ENCODE peak calls at places on chromosomes 1 and 21, in seven cellular contexts. B is HCT116, U is GM12865, I is left ventricle myocardium inferior, D is HL-60, T is bronchial epithelial cell, L is uterus. Y is an unnamed sample.

GRCh38 chr1:208110296-208110695 is 133.9 kb downstream of the PLXNA2 start:
- DNase-seq in U (no peak), I (no peak), D (no peak), T (no peak), B (no peak), L (no peak), Y (no peak)

GRCh38 chr1:79006564-79006963 is at the start of gene ADGRL4:
- DNase-seq in U (no peak), T (no peak), B (no peak), L (peak), I (peak), D (no peak), Y (no peak)

GRCh38 chr1:218499021-218499691 is 154.0 kb downstream of the TGFB2 start:
- DNase-seq in D (no peak), I (no peak), U (no peak), T (peak), B (no peak), L (no peak), Y (no peak)

GRCh38 chr1:151946366-151946764 is 37.1 kb upstream of the THEM4 start:
- DNase-seq in I (no peak), T (peak), U (no peak), D (no peak), L (no peak), B (no peak), Y (peak)

GRCh38 chr1:203649551-203650011 is 22.9 kb downstream of the ATP2B4 start:
- DNase-seq in D (no peak), I (no peak), U (peak), L (no peak), B (no peak), T (peak), Y (peak)

GRCh38 chr1:26127235-26128163 is 15.9 kb downstream of the PDIK1L start:
- DNase-seq in L (no peak), I (no peak), D (peak), T (peak), U (no peak), B (no peak), Y (no peak)

GRCh38 chr1:226002667-226003501 is 3.7 kb upstream of the SDE2 start:
- DNase-seq in B (peak), L (peak), D (peak), T (peak), U (peak), I (peak), Y (peak)

GRCh38 chr1:910881-911721 is 12.6 kb upstream of the SAMD11 start:
- DNase-seq in D (no peak), U (no peak), T (no peak), I (no peak), B (no peak), L (peak), Y (peak)

GRCh38 chr1:64343105-64343960 is 126.6 kb upstream of the CACHD1 start:
- DNase-seq in U (no peak), I (no peak), B (peak), T (peak), L (no peak), D (no peak), Y (no peak)

GRCh38 chr1:22906968-22907367 is 65.7 kb downstream of the LACTBL1 start:
- DNase-seq in D (no peak), B (no peak), I (no peak), U (no peak), L (no peak), T (no peak), Y (no peak)

DNA sequence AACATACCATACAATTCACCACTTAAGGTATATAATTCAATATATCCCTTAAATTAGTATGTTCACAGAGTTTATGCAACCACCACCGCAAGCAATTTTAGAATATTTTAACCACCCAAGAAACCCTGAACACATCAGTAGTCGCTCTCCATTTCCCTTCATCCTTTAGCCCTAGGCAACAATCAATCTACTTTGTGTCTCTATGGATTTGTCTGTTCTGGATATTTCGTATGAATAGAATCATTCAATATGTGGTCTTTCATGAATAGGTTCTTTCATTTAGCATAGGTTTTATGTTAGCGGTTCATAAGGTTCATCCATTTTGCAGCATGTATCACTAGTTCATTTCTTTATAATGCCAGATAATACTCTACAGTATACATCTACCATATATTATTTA is 4.2 kb upstream of the DPT start:
- DNase-seq in D (no peak), T (no peak), I (no peak), B (no peak), L (no peak), U (no peak), Y (no peak)
- TF ChIP-seq CTCF in D (no peak), T (no peak), I (no peak), B (no peak), L (no peak), U (no peak), Y (no peak)

DNA sequence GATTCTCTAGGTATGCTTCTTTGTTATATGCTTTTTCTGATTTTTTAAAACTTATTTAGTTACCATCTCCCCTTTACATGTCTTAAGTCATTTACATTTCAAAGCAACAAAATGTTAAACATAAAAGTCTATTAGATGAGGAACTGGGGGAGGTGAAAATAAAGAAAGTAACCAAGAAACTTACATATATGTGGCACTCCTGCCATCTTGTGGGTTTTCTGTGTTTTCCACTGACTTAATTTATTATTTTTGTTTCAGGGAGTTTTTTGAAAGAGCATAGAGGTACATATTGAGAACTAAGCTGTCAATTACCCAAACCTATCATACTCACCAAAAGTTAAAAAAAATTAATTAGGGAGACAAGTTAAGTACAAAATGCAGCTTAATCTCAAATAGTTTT is 1531.1 kb downstream of the MRPL39 start:
- DNase-seq in L (no peak), I (no peak), U (no peak), B (no peak), D (no peak), T (no peak), Y (no peak)
- TF ChIP-seq CTCF in L (no peak), I (no peak), U (no peak), B (no peak), D (no peak), T (no peak), Y (no peak)

GRCh38 chr1:54767526-54767925 is 3.2 kb upstream of the PARS2 start:
- DNase-seq in D (no peak), B (no peak), T (no peak), L (no peak), U (no peak), I (no peak), Y (no peak)

GRCh38 chr1:54764132-54764921 is at the start of gene PARS2:
- DNase-seq in D (peak), U (peak), T (peak), L (peak), B (peak), I (peak), Y (peak)

GRCh38 chr1:54764922-54765561 is 719 bp upstream of the PARS2 start:
- DNase-seq in U (no peak), D (no peak), T (no peak), B (no peak), I (no peak), L (no peak), Y (no peak)

GRCh38 chr1:54766726-54767125 is 2.4 kb upstream of the PARS2 start:
- DNase-seq in B (no peak), I (no peak), U (no peak), T (no peak), L (no peak), D (no peak), Y (no peak)

DNA sequence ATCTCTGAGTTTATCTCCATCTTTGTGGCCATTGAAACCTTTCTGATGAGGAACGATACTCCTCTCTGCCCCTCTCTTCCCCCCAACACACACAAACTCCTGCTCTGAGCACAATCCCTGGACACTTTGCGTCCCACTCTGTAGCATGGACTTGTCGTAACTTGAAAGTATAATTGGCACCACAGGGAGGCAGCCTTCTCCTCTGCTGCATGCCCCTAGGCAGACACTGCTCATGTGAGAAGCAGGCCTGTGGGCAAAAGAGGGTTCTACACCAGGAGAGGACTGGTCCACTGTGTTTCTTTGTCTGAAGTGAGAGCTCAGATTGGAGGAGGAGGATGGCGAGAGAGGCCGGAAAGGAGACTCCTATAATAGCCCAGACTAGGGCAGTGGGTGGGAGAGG is 3.8 kb upstream of the PARS2 start:
- DNase-seq in I (no peak), L (no peak), T (peak), D (no peak), U (peak), B (no peak), Y (peak)
- TF ChIP-seq CTCF in I (no peak), L (no peak), T (peak), D (no peak), U (no peak), B (peak), Y (no peak)

GRCh38 chr1:103348136-103348535 is 177.4 kb upstream of the RNPC3 start:
- DNase-seq in I (no peak), B (no peak), U (no peak), T (no peak), D (no peak), L (no peak), Y (no peak)
- TF ChIP-seq CTCF in I (no peak), B (no peak), U (no peak), T (no peak), D (no peak), L (no peak), Y (no peak)

DNA sequence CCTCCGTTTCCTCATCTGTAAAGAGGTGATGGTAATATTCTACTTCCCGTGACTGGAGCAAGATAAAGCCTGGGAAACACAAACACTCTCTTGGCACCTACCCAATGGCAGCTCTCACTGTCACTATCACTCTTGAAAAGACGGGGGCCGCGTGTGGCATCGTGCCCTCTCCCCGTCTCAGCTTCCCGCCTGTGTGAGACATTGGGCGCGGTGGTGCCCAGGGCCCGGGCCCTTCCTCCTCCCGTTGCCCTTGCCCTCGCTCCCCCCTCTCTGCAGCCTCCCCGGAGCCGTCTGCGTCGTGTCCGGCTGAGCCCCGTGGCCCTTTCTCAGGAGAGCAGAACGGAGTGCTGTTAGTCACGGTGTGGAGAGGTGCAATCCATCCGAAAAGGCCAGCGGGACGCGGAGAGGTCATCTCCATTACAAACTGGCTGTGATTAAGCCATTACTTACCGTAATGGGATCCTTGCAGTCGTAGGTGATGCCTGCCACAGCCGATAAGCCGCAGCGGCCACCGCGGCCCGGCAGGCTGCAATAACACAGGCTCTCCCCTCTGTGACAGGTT is 156.4 kb upstream of the ZC3H12A start:
- DNase-seq in B (no peak), U (no peak), L (no peak), D (no peak), I (no peak), T (no peak), Y (no peak)
- TF ChIP-seq CTCF in B (no peak), U (no peak), L (no peak), D (no peak), I (no peak), T (no peak), Y (no peak)

GRCh38 chr21:36170823-36171222 is 14.2 kb downstream of the DOP1B start:
- DNase-seq in B (no peak), L (no peak), T (no peak), I (no peak), U (no peak), D (no peak), Y (no peak)

GRCh38 chr21:36171327-36171726 is 14.7 kb downstream of the DOP1B start:
- DNase-seq in B (no peak), D (no peak), I (no peak), T (no peak), U (no peak), L (no peak), Y (no peak)

GRCh38 chr21:36169465-36170128 is 13.0 kb downstream of the DOP1B start:
- DNase-seq in I (peak), T (no peak), D (peak), L (no peak), B (no peak), U (no peak), Y (peak)

GRCh38 chr21:36175771-36176565 is 19.3 kb downstream of the DOP1B start:
- DNase-seq in T (no peak), I (no peak), D (no peak), U (no peak), L (no peak), B (no peak), Y (peak)

DNA sequence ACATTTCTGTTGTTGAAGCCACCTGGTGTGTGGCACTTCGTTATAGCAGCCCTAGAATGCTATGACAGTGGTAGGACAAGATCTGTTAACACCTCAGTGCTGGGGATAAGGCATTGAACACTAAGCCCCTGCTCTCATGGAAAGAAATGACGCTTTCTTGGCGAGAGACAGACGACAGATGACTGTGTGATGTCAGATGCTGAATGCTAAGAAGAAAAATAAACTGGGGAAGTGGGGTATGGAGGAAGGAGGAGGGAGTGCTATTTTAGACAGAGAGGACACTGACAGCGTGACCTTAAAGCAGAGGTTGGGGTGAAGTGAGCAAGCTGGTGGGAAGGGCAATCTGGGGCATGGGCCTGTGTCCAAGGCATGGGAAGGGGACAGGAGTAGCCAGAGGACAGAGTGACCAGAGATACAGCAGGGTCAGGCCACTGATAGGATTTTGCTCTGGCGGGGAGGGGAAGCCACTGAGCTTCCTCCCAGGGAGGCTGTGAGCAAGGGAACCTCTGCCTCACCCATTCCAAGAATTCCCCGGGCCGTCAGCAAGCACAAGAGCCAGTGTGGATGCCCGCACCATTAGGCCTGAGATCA is 15.2 kb downstream of the DOP1B start:
- DNase-seq in L (no peak), U (no peak), T (no peak), D (no peak), B (no peak), I (peak), Y (no peak)
- TF ChIP-seq CTCF in L (no peak), U (no peak), T (no peak), D (no peak), B (no peak), I (no peak), Y (no peak)

GRCh38 chr1:31572323-31573104 is 3.8 kb upstream of the TINAGL1 start:
- DNase-seq in T (peak), D (no peak), I (no peak), L (no peak), U (no peak), B (no peak), Y (no peak)
- TF ChIP-seq CTCF in T (no peak), D (no peak), I (no peak), L (no peak), U (no peak), B (no peak), Y (no peak)

GRCh38 chr21:44803651-44804050 is 2.0 kb upstream of the UBE2G2 start:
- DNase-seq in D (no peak), B (no peak), T (no peak), L (no peak), U (no peak), I (no peak), Y (no peak)
- TF ChIP-seq CTCF in D (no peak), B (no peak), T (no peak), L (no peak), U (no peak), I (no peak), Y (no peak)

Y was measured in activated CD8-positive, alpha-beta T cell treated with anti-CD3 and anti-CD28 coated beads for 36 hours.